ENCODE peak calls at places on chromosomes 1 and 21, in seven cellular contexts. I is stimulated activated CD4-positive, alpha-beta T cell treated with anti-CD3 and anti-CD28 coated beads, TNF-alpha, amount 100 ng/mL, for 48 hours; Z is GM04504; J is T-helper 1 cell; P is head of caudate nucleus; A is HuH-7; Q is naive thymus-derived CD8-positive, alpha-beta T cell. U is an unnamed sample.

GRCh38 chr21:41953249-41953830 is 478 bp downstream of the C2CD2 start:
- DNase-seq in Q (no peak), A (no peak), I (no peak), P (no peak), Z (no peak), J (no peak), U (peak; percentile 61)

GRCh38 chr1:173527151-173527826 is 50.2 kb downstream of the PRDX6 start:
- DNase-seq in Q (no peak), Z (no peak), A (peak; percentile 8), J (no peak), P (peak; percentile 35), I (no peak), U (no peak)

GRCh38 chr1:14968251-14968812 is 185.2 kb upstream of the TMEM51 start:
- DNase-seq in Q (no peak), P (peak; percentile 71), Z (peak; percentile 92), J (no peak), A (no peak), I (no peak), U (no peak)

GRCh38 chr1:232218955-232219865 is 410.7 kb downstream of the SIPA1L2 start:
- DNase-seq in Z (no peak), Q (no peak), J (no peak), P (no peak), I (no peak), A (no peak), U (no peak)

GRCh38 chr1:25642710-25643109 is 26.1 kb downstream of the MAN1C1 start:
- DNase-seq in Q (peak; percentile 85), A (no peak), Z (no peak), P (no peak), I (no peak), J (peak; percentile 62), U (no peak)

GRCh38 chr1:113975211-113975895 is 3.9 kb upstream of the OLFML3 start:
- DNase-seq in J (no peak), A (no peak), Z (no peak), I (no peak), P (no peak), Q (no peak), U (no peak)

GRCh38 chr1:70314706-70315304 is 39.7 kb downstream of the ANKRD13C start:
- DNase-seq in Z (no peak), A (no peak), Q (no peak), J (no peak), I (no peak), P (no peak), U (no peak)

GRCh38 chr1:234467821-234468220 is 11.2 kb downstream of the TARBP1 start:
- DNase-seq in P (no peak), Q (no peak), Z (no peak), A (no peak), J (no peak), I (no peak), U (no peak)

GRCh38 chr1:2279210-2279639 is 51.1 kb downstream of the SKI start:
- DNase-seq in A (peak; percentile 59), J (no peak), Q (no peak), P (no peak), I (no peak), Z (peak; percentile 50), U (no peak)

GRCh38 chr1:64903593-64903992 is 62.8 kb downstream of the JAK1 start:
- DNase-seq in P (no peak), I (no peak), Q (no peak), A (no peak), Z (no peak), J (no peak), U (no peak)

GRCh38 chr1:41333146-41333784 is 28.0 kb upstream of the FOXO6 start:
- DNase-seq in J (no peak), I (no peak), A (no peak), Q (no peak), Z (no peak), P (no peak), U (no peak)

GRCh38 chr1:228180271-228180987 is 14.8 kb downstream of the IBA57 start:
- DNase-seq in A (no peak), Q (no peak), P (no peak), Z (no peak), I (no peak), J (no peak), U (no peak)

GRCh38 chr1:56589369-56589768 is 10.0 kb upstream of the PLPP3 start:
- DNase-seq in Z (no peak), I (no peak), J (no peak), Q (no peak), A (no peak), P (no peak), U (no peak)

GRCh38 chr21:14383596-14384210 is 757 bp upstream of the HSPA13 start:
- DNase-seq in A (no peak), P (no peak), J (no peak), Z (peak; percentile 7), I (no peak), Q (no peak), U (peak; percentile 40)

GRCh38 chr21:28336299-28336698 is 656.4 kb downstream of the LTN1 start:
- DNase-seq in Q (no peak), Z (peak; percentile 70), A (peak; percentile 1), J (no peak), I (no peak), P (peak; percentile 13), U (peak; percentile 37)

GRCh38 chr1:15951341-15952153 is 24.4 kb downstream of the ZBTB17 start:
- DNase-seq in P (no peak), I (no peak), A (no peak), J (peak; percentile 23), Q (no peak), Z (no peak), U (no peak)

GRCh38 chr1:5947978-5948680 is 44.1 kb downstream of the NPHP4 start:
- DNase-seq in Z (no peak), A (no peak), I (no peak), J (no peak), P (no peak), Q (no peak), U (no peak)

GRCh38 chr1:216290074-216290473 is 133.2 kb downstream of the USH2A start:
- DNase-seq in I (no peak), P (no peak), Q (no peak), J (no peak), Z (no peak), A (no peak), U (no peak)

GRCh38 chr1:111448482-111448917 is 556 bp downstream of the WDR77 start:
- DNase-seq in I (no peak), P (no peak), J (no peak), A (peak; percentile 30), Z (no peak), Q (no peak), U (no peak)

GRCh38 chr1:20921285-20921684 is 134.2 kb upstream of the HP1BP3 start:
- DNase-seq in J (no peak), A (no peak), I (no peak), Z (no peak), Q (no peak), P (no peak), U (no peak)

GRCh38 chr1:167635233-167635648 is 5.2 kb downstream of the RCSD1 start:
- DNase-seq in I (no peak), A (no peak), P (no peak), J (no peak), Q (no peak), Z (no peak), U (no peak)

GRCh38 chr1:209651148-209651547 is 1.1 kb downstream of the LAMB3 start:
- DNase-seq in A (no peak), J (no peak), Z (no peak), Q (no peak), P (no peak), I (peak; percentile 49), U (no peak)

GRCh38 chr1:182629674-182630073 is 25.5 kb upstream of the RGS16 start:
- DNase-seq in Q (peak; percentile 13), I (peak; percentile 45), J (peak; percentile 37), P (no peak), Z (no peak), A (no peak), U (no peak)

GRCh38 chr1:242146640-242147039 is 147.7 kb upstream of the MAP1LC3C start:
- DNase-seq in I (no peak), Z (no peak), J (no peak), P (no peak), Q (no peak), A (no peak), U (no peak)

GRCh38 chr1:147292635-147293251 is 50.3 kb downstream of the CHD1L start:
- DNase-seq in P (no peak), J (no peak), Q (no peak), I (no peak), A (no peak), Z (peak; percentile 87), U (no peak)

GRCh38 chr1:225739542-225740107 is 38.0 kb upstream of the SRP9 start:
- DNase-seq in P (no peak), A (no peak), Z (no peak), Q (no peak), I (no peak), J (no peak), U (no peak)

GRCh38 chr1:33709780-33710713 is 153.8 kb upstream of the HMGB4 start:
- DNase-seq in P (peak; percentile 17), I (no peak), A (no peak), Z (no peak), Q (no peak), J (no peak), U (no peak)

GRCh38 chr1:50742523-50742922 is 217.5 kb downstream of the FAF1 start:
- DNase-seq in Q (no peak), A (no peak), J (no peak), Z (no peak), P (no peak), I (no peak), U (no peak)

GRCh38 chr1:150150511-150151021 is 850 bp downstream of the PLEKHO1 start:
- DNase-seq in Z (no peak), P (no peak), Q (no peak), I (no peak), A (peak; percentile 37), J (peak; percentile 23), U (peak; percentile 68)

GRCh38 chr1:9289090-9289534 is 3.6 kb upstream of the SPSB1 start:
- DNase-seq in Z (no peak), I (peak; percentile 82), Q (peak; percentile 80), A (no peak), P (peak; percentile 79), J (peak; percentile 63), U (peak; percentile 68)

GRCh38 chr21:43793243-43793642 is 3.9 kb downstream of the RRP1 start:
- DNase-seq in P (no peak), Z (no peak), J (no peak), Q (no peak), I (no peak), A (no peak), U (no peak)

GRCh38 chr1:66981679-66982078 is 56.9 kb downstream of the MIER1 start:
- DNase-seq in Z (no peak), A (no peak), Q (peak; percentile 59), J (peak; percentile 35), I (no peak), P (peak; percentile 64), U (no peak)

GRCh38 chr21:37503848-37504467 is 137.4 kb downstream of the DYRK1A start:
- DNase-seq in J (no peak), A (no peak), Q (no peak), P (no peak), Z (peak; percentile 24), I (no peak), U (no peak)

GRCh38 chr21:46661211-46661625 is 25.7 kb downstream of the PRMT2 start:
- DNase-seq in J (peak; percentile 53), Q (peak; percentile 35), Z (peak; percentile 50), A (no peak), I (no peak), P (peak; percentile 70), U (no peak)

GRCh38 chr21:38769253-38769780 is 36.4 kb upstream of the ETS2 start:
- DNase-seq in P (no peak), A (no peak), Q (no peak), J (no peak), Z (no peak), I (no peak), U (no peak)

GRCh38 chr1:35243681-35244080 is 24.8 kb upstream of the ZMYM4 start:
- DNase-seq in Z (no peak), J (no peak), Q (no peak), I (no peak), P (no peak), A (peak; percentile 37), U (no peak)

GRCh38 chr1:98732985-98733781 is 71.7 kb downstream of the SNX7 start:
- DNase-seq in J (no peak), I (no peak), Z (no peak), P (no peak), A (no peak), Q (no peak), U (no peak)

GRCh38 chr21:21247441-21247840 is 249.2 kb downstream of the NCAM2 start:
- DNase-seq in Z (no peak), I (no peak), Q (no peak), P (no peak), J (no peak), A (no peak), U (no peak)